ENCODE peak calls at places on chromosome 7, in seven cellular contexts. X, V, M, Y, Z, I and J are unnamed samples.

GRCh38 chr7:80499350-80499955 is 12.4 kb downstream of the GNAT3 start:
- DNase-seq in Z (no peak), X (peak), I (peak), V (peak), Y (peak), M (no peak), J (peak)

GRCh38 chr7:517848-518629 is 1.6 kb downstream of the PDGFA start:
- DNase-seq in X (peak), Z (peak), I (no peak), Y (peak), V (peak), M (no peak), J (peak)

GRCh38 chr7:26233902-26234511 is 32.5 kb downstream of the CBX3 start:
- DNase-seq in I (no peak), Z (no peak), X (no peak), V (no peak), Y (no peak), M (no peak), J (no peak)

GRCh38 chr7:55533050-55533728 is 39.1 kb downstream of the VOPP1 start:
- DNase-seq in Z (no peak), X (no peak), Y (peak), I (no peak), V (no peak), M (peak), J (peak)

GRCh38 chr7:102061981-102062390 is 224.7 kb upstream of the SH2B2 start:
- DNase-seq in I (no peak), V (no peak), M (no peak), Y (no peak), Z (peak), X (no peak), J (peak)

GRCh38 chr7:30861612-30862011 is 50.0 kb upstream of the AQP1 start:
- DNase-seq in Y (no peak), M (no peak), X (no peak), V (no peak), Z (no peak), I (no peak), J (no peak)

GRCh38 chr7:35255417-35255798 is 1.5 kb upstream of the TBX20 start:
- DNase-seq in X (no peak), Z (no peak), M (no peak), V (peak), Y (no peak), I (no peak), J (no peak)

GRCh38 chr7:70052691-70053090 is 454.4 kb downstream of the AUTS2 start:
- DNase-seq in V (no peak), I (peak), X (peak), Z (no peak), M (no peak), Y (peak), J (no peak)

GRCh38 chr7:20698469-20698868 is 83.0 kb downstream of the ABCB5 start:
- DNase-seq in X (no peak), I (no peak), Z (no peak), Y (no peak), V (no peak), M (no peak), J (no peak)

GRCh38 chr7:794671-795329 is 37.5 kb upstream of the SUN1 start:
- DNase-seq in Z (no peak), M (no peak), Y (no peak), V (no peak), I (no peak), X (no peak), J (no peak)

GRCh38 chr7:64634406-64635062 is 31.4 kb upstream of the ZNF107 start:
- DNase-seq in V (no peak), Y (no peak), I (no peak), X (no peak), Z (no peak), M (no peak), J (no peak)

DNA sequence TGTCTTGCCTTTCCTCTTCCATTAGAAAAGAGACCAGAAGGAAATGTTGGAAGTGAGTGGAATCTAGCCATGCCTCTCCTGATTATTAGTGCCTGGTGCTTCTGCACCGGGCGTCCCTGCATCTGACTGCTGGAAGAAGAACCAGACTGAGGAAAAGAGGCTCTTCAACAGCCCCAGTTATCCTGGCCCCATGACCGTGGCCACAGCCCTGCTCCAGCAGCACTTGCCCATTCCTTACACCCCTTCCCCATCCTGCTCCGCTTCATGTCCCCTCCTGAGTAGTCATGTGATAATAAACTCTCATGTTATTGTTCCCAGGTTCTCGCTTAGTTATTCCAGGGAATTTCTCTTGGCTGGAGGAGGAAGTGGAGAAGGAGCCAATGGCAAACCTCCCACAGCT is 4.2 kb downstream of the TMEM176A start:
- DNase-seq in V (no peak), I (no peak), Z (no peak), Y (no peak), M (no peak), X (no peak), J (no peak)
- H3K4me3 ChIP-seq in V (no peak), I (no peak), Z (no peak), Y (no peak), M (no peak), X (no peak), J (no peak)

GRCh38 chr7:1987084-1987535 is 245.6 kb downstream of the MAD1L1 start:
- DNase-seq in V (no peak), I (no peak), Z (no peak), Y (no peak), M (no peak), X (no peak), J (no peak)

GRCh38 chr7:1987591-1988532 is 244.9 kb downstream of the MAD1L1 start:
- DNase-seq in Y (no peak), I (no peak), Z (no peak), V (no peak), X (no peak), M (no peak), J (no peak)

GRCh38 chr7:1988533-1988930 is 244.2 kb downstream of the MAD1L1 start:
- DNase-seq in V (no peak), I (no peak), Z (no peak), Y (no peak), X (no peak), M (no peak), J (no peak)

GRCh38 chr7:1985071-1985470 is 247.7 kb downstream of the MAD1L1 start:
- DNase-seq in Z (no peak), I (no peak), V (no peak), X (no peak), Y (no peak), M (no peak), J (no peak)

GRCh38 chr7:1986366-1987083 is 246.2 kb downstream of the MAD1L1 start:
- DNase-seq in Z (no peak), M (peak), I (no peak), V (no peak), X (no peak), Y (no peak), J (no peak)
- TF ChIP-seq CTCF in Z (no peak), M (no peak), I (no peak), V (no peak), X (no peak), Y (no peak), J (no peak)

GRCh38 chr7:90225181-90225580 is 13.6 kb downstream of the STEAP2 start:
- DNase-seq in I (no peak), V (no peak), X (no peak), Y (no peak), Z (no peak), M (no peak), J (no peak)

GRCh38 chr7:90222390-90222789 is 10.8 kb downstream of the STEAP2 start:
- DNase-seq in I (no peak), Y (no peak), V (no peak), X (no peak), Z (no peak), M (no peak), J (no peak)

GRCh38 chr7:90224204-90224603 is 12.7 kb downstream of the STEAP2 start:
- DNase-seq in M (no peak), X (no peak), Y (no peak), V (peak), Z (no peak), I (no peak), J (no peak)

GRCh38 chr7:90225601-90226000 is 14.1 kb downstream of the STEAP2 start:
- DNase-seq in V (no peak), Z (no peak), I (no peak), M (no peak), Y (no peak), X (no peak), J (no peak)

GRCh38 chr7:90222811-90223725 is 11.5 kb downstream of the STEAP2 start:
- DNase-seq in X (peak), V (no peak), Y (no peak), M (no peak), I (no peak), Z (no peak), J (no peak)
- H3K4me3 ChIP-seq in X (no peak), V (no peak), Y (no peak), M (no peak), I (no peak), Z (no peak), J (no peak)

GRCh38 chr7:156162451-156162850 is 350.2 kb upstream of the SHH start:
- DNase-seq in Y (no peak), V (no peak), I (no peak), Z (peak), M (no peak), X (no peak), J (no peak)
- TF ChIP-seq CTCF in Y (no peak), V (no peak), I (no peak), Z (no peak), M (no peak), X (no peak), J (no peak)